ENCODE peak calls at places on chromosomes 13 and 19, in six cellular contexts. Z is left ventricle myocardium inferior, I is ascending aorta, U is Peyer's patch, Y is astrocyte, P is pancreas. G is an unnamed sample.

GRCh38 chr19:43519436-43520088 is 7.4 kb downstream of the ETHE1 start:
- DNase-seq in Z (peak; percentile 70), I (peak; percentile 83), U (peak; percentile 81), Y (peak; percentile 89), P (peak; percentile 71), G (peak; percentile 58)

GRCh38 chr13:34201050-34201913 is 383.3 kb downstream of the RFC3 start:
- DNase-seq in Z (no peak), I (no peak), U (no peak), Y (peak; percentile 81), P (no peak), G (no peak)

GRCh38 chr13:102708211-102708610 is 13.4 kb upstream of the METTL21C start:
- DNase-seq in Z (no peak), I (no peak), U (no peak), Y (no peak), P (no peak), G (no peak)

GRCh38 chr13:36108342-36108741 is 22.8 kb downstream of the DCLK1 start:
- DNase-seq in Z (no peak), I (no peak), U (no peak), Y (no peak), P (no peak), G (no peak)

GRCh38 chr13:111371211-111371610 is 50.8 kb downstream of the TEX29 start:
- DNase-seq in Z (no peak), I (no peak), U (no peak), Y (no peak), P (no peak), G (no peak)

GRCh38 chr19:2015611-2015950 is at the start of gene BTBD2:
- DNase-seq in Z (no peak), I (no peak), U (no peak), Y (peak; percentile 80), P (peak; percentile 76), G (no peak)

GRCh38 chr13:70310720-70311119 is 202.5 kb upstream of the KLHL1 start:
- DNase-seq in Z (no peak), I (no peak), U (no peak), Y (peak; percentile 2), P (peak; percentile 22), G (no peak)

GRCh38 chr13:79791471-79792042 is 310.6 kb downstream of the NDFIP2 start:
- DNase-seq in Z (no peak), I (no peak), U (no peak), Y (no peak), P (no peak), G (no peak)

GRCh38 chr13:114152831-114153371 is 20.5 kb upstream of the RASA3 start:
- DNase-seq in Z (no peak), I (peak; percentile 74), U (no peak), Y (no peak), P (no peak), G (no peak)

GRCh38 chr13:111975539-111976473 is 91.1 kb upstream of the SOX1 start:
- DNase-seq in Z (no peak), I (no peak), U (no peak), Y (no peak), P (no peak), G (no peak)

GRCh38 chr13:28658796-28659610 is at the start of gene POMP:
- DNase-seq in Z (peak; percentile 95), I (peak; percentile 96), U (peak; percentile 93), Y (peak; percentile 89), P (peak; percentile 89), G (peak; percentile 89)

GRCh38 chr13:91078093-91078679 is 269.3 kb upstream of the MIR17HG start:
- DNase-seq in Z (no peak), I (no peak), U (no peak), Y (no peak), P (no peak), G (no peak)

GRCh38 chr19:51181913-51182419 is 39.9 kb downstream of the SIGLEC7 start:
- DNase-seq in Z (no peak), I (no peak), U (no peak), Y (no peak), P (no peak), G (no peak)

GRCh38 chr19:6457958-6458694 is 1.5 kb downstream of the SLC25A23 start:
- DNase-seq in Z (no peak), I (no peak), U (no peak), Y (no peak), P (no peak), G (no peak)

GRCh38 chr19:6455924-6456323 is 3.7 kb downstream of the SLC25A23 start:
- DNase-seq in Z (no peak), I (no peak), U (no peak), Y (no peak), P (no peak), G (no peak)

GRCh38 chr19:6460099-6460884 is 700 bp upstream of the SLC25A23 start:
- DNase-seq in Z (peak; percentile 97), I (peak; percentile 98), U (peak; percentile 98), Y (peak; percentile 96), P (peak; percentile 97), G (peak; percentile 92)

GRCh38 chr19:6459356-6460098 is at the start of gene SLC25A23:
- DNase-seq in Z (peak; percentile 75), I (peak; percentile 75), U (peak; percentile 88), Y (peak; percentile 47), P (peak; percentile 74), G (peak; percentile 64)

DNA sequence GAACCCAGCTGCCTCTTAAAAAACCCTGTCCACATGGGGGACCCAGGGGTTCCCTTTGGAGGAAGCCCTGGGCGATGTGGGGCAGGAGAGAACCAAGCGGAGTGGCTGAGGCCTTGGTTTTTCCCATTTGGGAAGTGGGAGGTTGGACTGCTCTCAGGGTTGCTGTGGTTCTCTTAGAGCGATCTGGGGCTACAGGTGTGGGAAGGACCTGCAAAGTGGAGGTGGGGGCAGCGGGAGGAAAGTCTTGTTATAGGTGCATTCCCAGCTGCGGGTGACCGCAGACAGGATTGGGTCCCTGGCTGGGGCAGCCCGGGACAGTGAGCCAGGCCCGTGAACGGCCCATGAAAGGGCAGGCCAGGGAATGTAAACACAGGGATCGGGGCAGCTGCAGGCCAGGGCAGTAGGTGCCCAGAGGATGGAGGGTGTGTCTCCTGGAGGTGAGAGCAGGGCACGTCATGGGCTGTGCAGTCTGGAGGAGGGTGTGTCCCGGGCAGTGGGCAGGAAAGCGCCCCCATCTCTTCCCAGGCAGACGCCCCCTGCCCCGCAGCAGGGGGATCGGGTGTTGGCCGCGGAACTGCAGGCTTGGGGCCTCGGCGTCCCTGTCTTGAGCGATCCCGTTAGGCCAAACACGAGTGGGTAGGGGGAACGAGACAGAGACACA is 767 bp downstream of the SLC25A23 start:
- DNase-seq in Z (no peak), I (no peak), U (peak; percentile 64), Y (no peak), P (no peak), G (no peak)
- H3K27ac ChIP-seq in Z (peak overlapping the region; percentile 80), I (peak overlapping the region; percentile 40), U (peak overlapping the region; percentile 85), Y (no peak overlapping the region), P (peak overlapping the region; percentile 22), G (peak overlapping the region; percentile 40)

GRCh38 chr13:46031581-46032263 is 20.8 kb downstream of the ZC3H13 start:
- DNase-seq in Z (no peak), I (no peak), U (no peak), Y (no peak), P (no peak), G (no peak)

GRCh38 chr13:46035066-46035465 is 17.5 kb downstream of the ZC3H13 start:
- DNase-seq in Z (no peak), I (no peak), U (no peak), Y (no peak), P (no peak), G (no peak)

GRCh38 chr13:46032341-46032740 is 20.2 kb downstream of the ZC3H13 start:
- DNase-seq in Z (no peak), I (no peak), U (no peak), Y (no peak), P (no peak), G (no peak)
- H3K27ac ChIP-seq in Z (no peak overlapping the region), I (no peak overlapping the region), U (no peak overlapping the region), Y (no peak overlapping the region), P (no peak overlapping the region), G (no peak overlapping the region)

DNA sequence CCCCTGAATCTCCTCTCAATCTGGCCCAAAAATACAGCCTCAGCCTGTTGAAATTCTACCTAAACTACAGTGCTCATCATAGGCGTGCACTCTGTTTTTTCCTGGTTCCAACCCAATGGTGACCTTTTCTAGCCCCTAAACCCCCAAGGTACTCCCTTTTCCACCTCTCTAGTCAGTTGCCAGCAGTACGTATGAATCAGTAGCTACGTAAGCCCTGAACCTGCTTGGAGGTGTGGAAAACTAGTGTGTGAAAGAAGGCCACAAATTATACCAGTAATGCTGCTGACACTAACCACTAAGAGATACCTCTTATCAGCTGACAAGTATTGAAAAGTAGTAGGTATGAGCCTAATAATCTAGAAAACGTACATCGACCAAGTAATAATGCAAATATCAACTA is 60.9 kb downstream of the FOXO1 start:
- DNase-seq in Z (no peak), I (no peak), U (no peak), Y (no peak), P (no peak), G (no peak)
- H3K27ac ChIP-seq in Z (no peak overlapping the region), I (no peak overlapping the region), U (no peak overlapping the region), Y (no peak overlapping the region), P (no peak overlapping the region), G (no peak overlapping the region)

GRCh38 chr19:47633516-47633915 is 24.6 kb downstream of the BICRA start:
- DNase-seq in Z (no peak), I (no peak), U (no peak), Y (no peak), P (no peak), G (no peak)

GRCh38 chr19:47633996-47634395 is 25.1 kb downstream of the BICRA start:
- DNase-seq in Z (no peak), I (no peak), U (no peak), Y (no peak), P (no peak), G (no peak)

GRCh38 chr19:47631681-47632446 is 22.9 kb downstream of the BICRA start:
- DNase-seq in Z (peak; percentile 40), I (peak; percentile 73), U (no peak), Y (no peak), P (no peak), G (no peak)

GRCh38 chr19:47641891-47642485 is 33.1 kb downstream of the BICRA start:
- DNase-seq in Z (no peak), I (no peak), U (no peak), Y (no peak), P (no peak), G (no peak)

DNA sequence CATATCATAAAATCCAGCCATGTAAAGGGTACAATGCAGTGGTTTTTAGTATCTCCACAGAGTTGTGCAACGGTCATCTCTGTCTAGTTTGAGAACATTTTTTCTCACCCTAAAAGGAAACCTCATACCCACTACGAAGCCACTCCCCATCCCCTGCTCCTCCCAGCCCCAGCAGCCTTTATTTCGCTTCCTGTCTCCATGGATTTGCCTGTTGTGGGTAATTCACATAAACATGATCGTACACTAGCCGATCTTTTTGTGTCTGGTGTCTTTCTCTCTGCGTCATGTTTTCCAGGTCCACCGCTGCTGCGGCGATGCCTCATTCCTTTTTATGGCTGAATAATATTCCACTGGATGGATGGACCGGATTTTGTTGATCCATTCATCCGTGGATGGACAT is 28.6 kb downstream of the BICRA start:
- DNase-seq in Z (no peak), I (no peak), U (no peak), Y (no peak), P (no peak), G (no peak)
- H3K27ac ChIP-seq in Z (peak overlapping the region; percentile 67), I (no peak overlapping the region), U (no peak overlapping the region), Y (no peak overlapping the region), P (no peak overlapping the region), G (peak overlapping the region; percentile 71)